ENCODE peak calls at places on chromosomes 11 and 22, in four cellular contexts. One of them, this sample, is unnamed.

GRCh38 chr11:9462172-9462799 is 1.5 kb downstream of the ZNF143 start:
- DNase-seq in PC-9: no peak
- DNase-seq in GM23338: peak; percentile 14
- DNase-seq in HCT116: no peak
- DNase-seq in this sample: no peak

GRCh38 chr22:47207846-47208554 is 445.6 kb downstream of the TBC1D22A start:
- DNase-seq in HCT116: no peak
- DNase-seq in GM23338: no peak
- DNase-seq in PC-9: no peak
- DNase-seq in this sample: no peak

GRCh38 chr11:76408171-76408965 is 27.2 kb downstream of the GVQW3 start:
- DNase-seq in GM23338: no peak
- DNase-seq in PC-9: no peak
- DNase-seq in HCT116: no peak
- DNase-seq in this sample: no peak

GRCh38 chr22:27988704-27989103 is 69.6 kb upstream of the PITPNB start:
- DNase-seq in PC-9: no peak
- DNase-seq in GM23338: no peak
- DNase-seq in HCT116: no peak
- DNase-seq in this sample: no peak

GRCh38 chr22:44755000-44755399 is 2.6 kb downstream of the ARHGAP8 start:
- DNase-seq in GM23338: no peak
- DNase-seq in HCT116: no peak
- DNase-seq in PC-9: no peak
- DNase-seq in this sample: no peak

GRCh38 chr11:69387409-69387885 is 93.5 kb downstream of the MYEOV start:
- DNase-seq in GM23338: no peak
- DNase-seq in PC-9: no peak
- DNase-seq in HCT116: no peak
- DNase-seq in this sample: no peak

GRCh38 chr11:77106321-77106720 is 3.7 kb downstream of the OMP start:
- DNase-seq in HCT116: no peak
- DNase-seq in GM23338: no peak
- DNase-seq in PC-9: peak; percentile 35
- DNase-seq in this sample: no peak

GRCh38 chr22:46568102-46568809 is 30.8 kb upstream of the CELSR1 start:
- DNase-seq in GM23338: no peak
- DNase-seq in PC-9: no peak
- DNase-seq in HCT116: no peak
- DNase-seq in this sample: no peak

GRCh38 chr22:46084943-46085830 is 65.1 kb upstream of the PPARA start:
- DNase-seq in GM23338: no peak
- DNase-seq in HCT116: no peak
- DNase-seq in PC-9: no peak
- DNase-seq in this sample: no peak

GRCh38 chr22:43153916-43154315 is 2.6 kb downstream of the TSPO start:
- DNase-seq in GM23338: no peak
- DNase-seq in HCT116: no peak
- DNase-seq in PC-9: no peak
- DNase-seq in this sample: no peak

GRCh38 chr11:47355283-47356128 is 3.0 kb upstream of the MYBPC3 start:
- DNase-seq in PC-9: peak; percentile 99
- DNase-seq in GM23338: peak; percentile 98
- DNase-seq in HCT116: peak; percentile 92
- DNase-seq in this sample: peak; percentile 96

GRCh38 chr22:29202231-29203192 is 3.2 kb upstream of the EMID1 start:
- DNase-seq in HCT116: no peak
- DNase-seq in PC-9: no peak
- DNase-seq in GM23338: peak; percentile 68
- DNase-seq in this sample: no peak

GRCh38 chr11:114147389-114148382 is 88.2 kb downstream of the ZBTB16 start:
- DNase-seq in HCT116: no peak
- DNase-seq in PC-9: no peak
- DNase-seq in GM23338: no peak
- DNase-seq in this sample: no peak

GRCh38 chr22:20566420-20567260 is 59.2 kb downstream of the MED15 start:
- DNase-seq in HCT116: no peak
- DNase-seq in PC-9: peak; percentile 51
- DNase-seq in GM23338: no peak
- DNase-seq in this sample: peak; percentile 46

GRCh38 chr11:7574491-7575129 is 60.8 kb downstream of the PPFIBP2 start:
- DNase-seq in GM23338: peak; percentile 63
- DNase-seq in HCT116: no peak
- DNase-seq in PC-9: no peak
- DNase-seq in this sample: no peak

GRCh38 chr11:15707971-15708370 is 593.2 kb downstream of the INSC start:
- DNase-seq in GM23338: peak; percentile 11
- DNase-seq in PC-9: peak; percentile 36
- DNase-seq in HCT116: no peak
- DNase-seq in this sample: peak; percentile 71

GRCh38 chr22:23205330-23205729 is 25.0 kb downstream of the BCR start:
- DNase-seq in HCT116: no peak
- DNase-seq in GM23338: no peak
- DNase-seq in PC-9: no peak
- DNase-seq in this sample: no peak

GRCh38 chr11:132429685-132430084 is 1059.3 kb downstream of the NTM start:
- DNase-seq in GM23338: no peak
- DNase-seq in PC-9: no peak
- DNase-seq in HCT116: no peak
- DNase-seq in this sample: no peak

GRCh38 chr22:28911777-28912669 is 28.7 kb downstream of the ZNRF3 start:
- DNase-seq in GM23338: no peak
- DNase-seq in PC-9: no peak
- DNase-seq in HCT116: no peak
- DNase-seq in this sample: peak; percentile 58

GRCh38 chr22:39236321-39237275 is 8.2 kb downstream of the PDGFB start:
- DNase-seq in PC-9: no peak
- DNase-seq in HCT116: no peak
- DNase-seq in GM23338: no peak
- DNase-seq in this sample: no peak

GRCh38 chr22:45200862-45201511 is 37.3 kb downstream of the NUP50 start:
- DNase-seq in HCT116: no peak
- DNase-seq in GM23338: no peak
- DNase-seq in PC-9: no peak
- DNase-seq in this sample: no peak

GRCh38 chr22:33006220-33006954 is 51.8 kb downstream of the SYN3 start:
- DNase-seq in GM23338: no peak
- DNase-seq in PC-9: no peak
- DNase-seq in HCT116: no peak
- DNase-seq in this sample: peak; percentile 52

GRCh38 chr22:20531404-20532181 is 24.2 kb downstream of the MED15 start:
- DNase-seq in PC-9: peak; percentile 85
- DNase-seq in HCT116: peak; percentile 79
- DNase-seq in GM23338: peak; percentile 68
- DNase-seq in this sample: peak; percentile 72

GRCh38 chr11:103624708-103625623 is 411.5 kb upstream of the DDI1 start:
- DNase-seq in HCT116: no peak
- DNase-seq in PC-9: peak; percentile 25
- DNase-seq in GM23338: peak; percentile 54
- DNase-seq in this sample: no peak

GRCh38 chr11:94786264-94787126 is 18.3 kb downstream of the AMOTL1 start:
- DNase-seq in PC-9: no peak
- DNase-seq in GM23338: peak; percentile 69
- DNase-seq in HCT116: no peak
- DNase-seq in this sample: no peak

GRCh38 chr11:66272600-66272999 is 4.2 kb downstream of the RAB1B start:
- DNase-seq in HCT116: no peak
- DNase-seq in PC-9: no peak
- DNase-seq in GM23338: no peak
- DNase-seq in this sample: no peak

GRCh38 chr22:40179535-40179934 is 1.8 kb downstream of the TNRC6B start:
- DNase-seq in HCT116: no peak
- DNase-seq in PC-9: no peak
- DNase-seq in GM23338: no peak
- DNase-seq in this sample: no peak

GRCh38 chr11:65780770-65781151 is at the start of gene AP5B1:
- DNase-seq in GM23338: peak; percentile 64
- DNase-seq in PC-9: peak; percentile 83
- DNase-seq in HCT116: no peak
- DNase-seq in this sample: peak; percentile 91

GRCh38 chr11:115672412-115672811 is 168.2 kb upstream of the CADM1 start:
- DNase-seq in HCT116: no peak
- DNase-seq in PC-9: no peak
- DNase-seq in GM23338: no peak
- DNase-seq in this sample: no peak

GRCh38 chr11:78395597-78395996 is 22.0 kb downstream of the GAB2 start:
- DNase-seq in PC-9: no peak
- DNase-seq in GM23338: no peak
- DNase-seq in HCT116: no peak
- DNase-seq in this sample: no peak

GRCh38 chr11:124823512-124824376 is 23.5 kb upstream of the MSANTD2 start:
- DNase-seq in PC-9: no peak
- DNase-seq in GM23338: no peak
- DNase-seq in HCT116: no peak
- DNase-seq in this sample: no peak

GRCh38 chr11:60871378-60872061 is 4.2 kb downstream of the ZP1 start:
- DNase-seq in GM23338: no peak
- DNase-seq in HCT116: no peak
- DNase-seq in PC-9: no peak
- DNase-seq in this sample: no peak

GRCh38 chr11:18321622-18321990 is 334 bp downstream of the HPS5 start:
- DNase-seq in PC-9: no peak
- DNase-seq in GM23338: peak; percentile 17
- DNase-seq in HCT116: no peak
- DNase-seq in this sample: no peak
- H3K9me2 ChIP-seq in PC-9: no peaks in the 10 kb centered on the region
- H3K9me2 ChIP-seq in GM23338: no peaks in the 10 kb centered on the region
- H3K9me2 ChIP-seq in HCT116: no peaks in the 10 kb centered on the region
- H3K9me2 ChIP-seq in this sample: no peaks in the 10 kb centered on the region

GRCh38 chr11:3721002-3721401 is 49.8 kb upstream of the CHRNA10 start:
- DNase-seq in GM23338: no peak
- DNase-seq in PC-9: no peak
- DNase-seq in HCT116: no peak
- DNase-seq in this sample: no peak
- H3K9me2 ChIP-seq in GM23338: no peaks in the 10 kb centered on the region
- H3K9me2 ChIP-seq in PC-9: no peaks in the 10 kb centered on the region
- H3K9me2 ChIP-seq in HCT116: no peaks in the 10 kb centered on the region
- H3K9me2 ChIP-seq in this sample: no peaks in the 10 kb centered on the region

DNA sequence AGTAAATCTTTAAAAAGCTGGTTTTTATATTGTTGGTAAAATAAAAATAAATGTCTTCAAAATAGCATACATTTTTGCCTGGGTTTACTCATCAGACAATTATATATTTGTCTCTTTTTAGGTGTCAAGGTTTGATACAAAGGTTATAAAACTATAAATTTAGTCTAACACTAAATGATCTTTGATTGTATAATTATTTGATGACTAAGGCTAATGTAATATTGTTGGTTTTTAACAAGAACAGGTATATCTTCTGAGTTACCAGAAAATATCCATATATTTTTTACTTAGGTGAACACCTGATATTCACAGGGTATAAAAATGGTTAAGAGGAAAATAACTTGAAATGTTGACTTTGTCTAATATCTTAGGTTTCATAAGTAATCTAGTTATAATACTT is 104.3 kb downstream of the KIF18A start:
- DNase-seq in HCT116: no peak
- DNase-seq in GM23338: no peak
- DNase-seq in PC-9: no peak
- DNase-seq in this sample: no peak
- H3K9me2 ChIP-seq in HCT116: no peaks in the 10 kb centered on the region
- H3K9me2 ChIP-seq in GM23338: peaks cover 4% of the 10 kb centered on the region
- H3K9me2 ChIP-seq in PC-9: no peaks in the 10 kb centered on the region
- H3K9me2 ChIP-seq in this sample: no peaks in the 10 kb centered on the region

GRCh38 chr11:1570896-1571759 is 943 bp downstream of the DUSP8 start:
- DNase-seq in HCT116: no peak
- DNase-seq in GM23338: peak; percentile 70
- DNase-seq in PC-9: no peak
- DNase-seq in this sample: peak; percentile 70

GRCh38 chr11:1572200-1573076 is at the start of gene DUSP8:
- DNase-seq in HCT116: peak; percentile 53
- DNase-seq in GM23338: peak; percentile 86
- DNase-seq in PC-9: peak; percentile 76
- DNase-seq in this sample: peak; percentile 97

GRCh38 chr11:1570531-1570895 is 1.6 kb downstream of the DUSP8 start:
- DNase-seq in GM23338: no peak
- DNase-seq in PC-9: no peak
- DNase-seq in HCT116: no peak
- DNase-seq in this sample: no peak

GRCh38 chr11:1573077-1573846 is 1.2 kb upstream of the DUSP8 start:
- DNase-seq in PC-9: no peak
- DNase-seq in HCT116: no peak
- DNase-seq in GM23338: no peak
- DNase-seq in this sample: no peak

DNA sequence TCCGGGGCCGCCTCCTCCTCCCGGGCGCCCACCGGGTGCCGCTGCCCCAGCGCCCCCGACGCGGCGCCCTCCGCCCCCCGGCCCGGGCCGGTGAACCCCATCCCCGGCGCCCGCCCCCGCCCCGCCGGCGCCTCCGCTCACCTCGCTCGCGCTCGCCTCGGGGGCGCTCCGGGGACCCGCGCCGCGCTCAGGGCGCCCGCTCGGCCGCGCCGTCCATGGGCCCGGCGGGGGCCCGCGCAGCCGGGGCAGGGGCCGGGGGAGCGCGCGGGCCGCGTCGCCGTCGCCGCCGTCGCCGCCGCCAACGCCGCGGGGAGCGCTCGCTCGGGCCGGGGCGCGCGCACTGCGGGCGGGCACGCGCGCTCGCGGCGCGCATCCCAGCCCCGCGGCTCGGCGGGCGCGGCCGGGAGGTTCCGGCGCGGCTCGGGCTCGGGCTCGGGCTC is 291 bp downstream of the DUSP8 start:
- DNase-seq in GM23338: no peak
- DNase-seq in HCT116: no peak
- DNase-seq in PC-9: no peak
- DNase-seq in this sample: no peak
- H3K9me2 ChIP-seq in GM23338: no peaks in the 10 kb centered on the region
- H3K9me2 ChIP-seq in HCT116: no peaks in the 10 kb centered on the region
- H3K9me2 ChIP-seq in PC-9: no peaks in the 10 kb centered on the region
- H3K9me2 ChIP-seq in this sample: no peaks in the 10 kb centered on the region

GRCh38 chr11:116847612-116848011 is 10.2 kb upstream of the APOA1 start:
- DNase-seq in PC-9: no peak
- DNase-seq in GM23338: no peak
- DNase-seq in HCT116: no peak
- DNase-seq in this sample: no peak

GRCh38 chr11:116851631-116852030 is 14.2 kb upstream of the APOA1 start:
- DNase-seq in GM23338: no peak
- DNase-seq in PC-9: no peak
- DNase-seq in HCT116: no peak
- DNase-seq in this sample: no peak

GRCh38 chr11:116852261-116853125 is 15.1 kb upstream of the APOA1 start:
- DNase-seq in GM23338: no peak
- DNase-seq in HCT116: no peak
- DNase-seq in PC-9: no peak
- DNase-seq in this sample: peak; percentile 58

GRCh38 chr11:116849060-116849459 is 11.6 kb upstream of the APOA1 start:
- DNase-seq in GM23338: no peak
- DNase-seq in HCT116: no peak
- DNase-seq in PC-9: no peak
- DNase-seq in this sample: no peak

GRCh38 chr11:116849491-116849890 is 12.1 kb upstream of the APOA1 start:
- DNase-seq in GM23338: no peak
- DNase-seq in PC-9: no peak
- DNase-seq in HCT116: no peak
- DNase-seq in this sample: no peak
- H3K9me2 ChIP-seq in GM23338: no peaks in the 10 kb centered on the region
- H3K9me2 ChIP-seq in PC-9: no peaks in the 10 kb centered on the region
- H3K9me2 ChIP-seq in HCT116: no peaks in the 10 kb centered on the region
- H3K9me2 ChIP-seq in this sample: no peaks in the 10 kb centered on the region

This sample was measured in hepatocyte.